ENCODE peak calls at places on chromosome 19, in ten cellular contexts. M, Q, V, F, K, Y, U, G, W and E are unnamed samples.

GRCh38 chr19:38152461-38153379 is 71.3 kb downstream of the DPF1 start:
- DNase-seq in V (no peak), W (peak), K (peak), Y (no peak), F (no peak), U (no peak), M (no peak), Q (no peak), G (no peak), E (no peak)

GRCh38 chr19:15288146-15288963 is 44.0 kb downstream of the BRD4 start:
- DNase-seq in Y (no peak), F (no peak), M (no peak), V (no peak), G (peak), K (no peak), Q (no peak), W (no peak), U (no peak), E (no peak)

GRCh38 chr19:21130097-21130775 is 11.6 kb upstream of the ZNF431 start:
- DNase-seq in G (no peak), Y (no peak), Q (no peak), K (no peak), U (no peak), W (peak), F (no peak), M (no peak), V (no peak), E (no peak)

GRCh38 chr19:19062454-19063182 is 1.2 kb upstream of the SLC25A42 start:
- DNase-seq in M (no peak), G (no peak), F (no peak), Q (peak), W (peak), V (no peak), K (no peak), Y (no peak), U (no peak), E (no peak)

GRCh38 chr19:38266981-38267597 is 2.7 kb downstream of the SPINT2 start:
- DNase-seq in K (no peak), M (no peak), G (no peak), Y (no peak), W (peak), Q (peak), V (no peak), F (no peak), U (no peak), E (no peak)

GRCh38 chr19:50317115-50317514 is 12.1 kb downstream of the KCNC3 start:
- DNase-seq in V (no peak), Y (no peak), M (no peak), G (peak), Q (no peak), K (no peak), W (no peak), U (no peak), F (no peak), E (no peak)

GRCh38 chr19:48842744-48843162 is 6.5 kb upstream of the HSD17B14 start:
- DNase-seq in W (peak), Y (no peak), F (no peak), U (no peak), G (no peak), V (no peak), K (no peak), M (no peak), Q (no peak), E (no peak)

GRCh38 chr19:35908010-35908441 is at the start of gene TYROBP:
- DNase-seq in G (peak), U (no peak), M (peak), K (no peak), V (no peak), W (no peak), Y (no peak), F (no peak), Q (no peak), E (no peak)

GRCh38 chr19:42131149-42132029 is 857 bp downstream of the POU2F2 start:
- DNase-seq in Y (no peak), Q (no peak), W (no peak), M (no peak), K (no peak), F (no peak), G (no peak), V (no peak), U (no peak), E (no peak)

GRCh38 chr19:2016041-2016807 is 710 bp upstream of the BTBD2 start:
- DNase-seq in F (no peak), W (peak), V (peak), U (peak), G (peak), M (peak), Y (peak), Q (peak), K (peak), E (peak)

GRCh38 chr19:1813837-1814217 is 1.8 kb upstream of the ATP8B3 start:
- DNase-seq in M (no peak), Y (no peak), W (no peak), K (no peak), Q (no peak), F (no peak), U (no peak), G (no peak), V (no peak), E (no peak)

GRCh38 chr19:2720777-2721569 is at the start of gene DIRAS1:
- DNase-seq in U (no peak), Y (no peak), Q (no peak), F (no peak), W (no peak), M (no peak), V (no peak), G (no peak), K (no peak), E (no peak)

GRCh38 chr19:17020823-17021222 is 5.8 kb downstream of the CPAMD8 start:
- DNase-seq in V (no peak), W (peak), U (no peak), G (no peak), Q (no peak), K (no peak), F (no peak), M (no peak), Y (no peak), E (no peak)

GRCh38 chr19:16649734-16650133 is 10.2 kb downstream of the SMIM7 start:
- DNase-seq in M (no peak), K (no peak), F (no peak), U (no peak), V (no peak), Y (no peak), Q (no peak), G (no peak), W (no peak), E (no peak)

GRCh38 chr19:49340069-49340864 is 5.1 kb downstream of the CD37 start:
- DNase-seq in Q (no peak), F (no peak), U (no peak), Y (no peak), V (peak), M (peak), G (peak), W (no peak), K (no peak), E (no peak)

GRCh38 chr19:45473366-45474190 is 5.8 kb downstream of the FOSB start:
- DNase-seq in U (no peak), G (no peak), W (no peak), Y (no peak), V (no peak), K (no peak), Q (no peak), M (no peak), F (peak), E (no peak)

GRCh38 chr19:30367001-30367400 is 5.2 kb upstream of the ZNF536 start:
- DNase-seq in K (no peak), M (no peak), Y (no peak), V (no peak), G (no peak), U (no peak), W (no peak), Q (no peak), F (no peak), E (no peak)

GRCh38 chr19:52722062-52723005 is 12.5 kb downstream of the ZNF611 start:
- DNase-seq in F (no peak), W (peak), G (no peak), Q (peak), M (no peak), V (no peak), U (peak), K (peak), Y (peak), E (peak)

GRCh38 chr19:51689751-51690358 is 3.3 kb upstream of the SPACA6 start:
- DNase-seq in F (no peak), V (no peak), K (no peak), W (no peak), M (peak), Y (no peak), G (peak), U (no peak), Q (no peak), E (no peak)

GRCh38 chr19:51690359-51691121 is 2.6 kb upstream of the SPACA6 start:
- DNase-seq in F (peak), K (no peak), Y (no peak), Q (peak), M (peak), G (peak), V (no peak), U (no peak), W (peak), E (peak)

GRCh38 chr19:51688665-51689571 is 4.2 kb upstream of the SPACA6 start:
- DNase-seq in Y (peak), M (peak), Q (peak), K (peak), U (peak), V (peak), G (peak), F (no peak), W (peak), E (peak)

GRCh38 chr19:51686171-51686570 is 7.0 kb upstream of the SPACA6 start:
- DNase-seq in G (no peak), Q (no peak), K (no peak), Y (no peak), M (no peak), F (no peak), U (no peak), W (no peak), V (no peak), E (no peak)

GRCh38 chr19:51687791-51688664 is 5.1 kb upstream of the SPACA6 start:
- DNase-seq in U (no peak), Y (no peak), M (peak), V (peak), W (peak), Q (no peak), G (peak), K (no peak), F (no peak), E (no peak)
- H3K4me3 ChIP-seq in U (peak), Y (peak), M (peak), V (peak), W (peak), Q (peak), G (no peak), K (peak), F (no peak), E (peak)

DNA sequence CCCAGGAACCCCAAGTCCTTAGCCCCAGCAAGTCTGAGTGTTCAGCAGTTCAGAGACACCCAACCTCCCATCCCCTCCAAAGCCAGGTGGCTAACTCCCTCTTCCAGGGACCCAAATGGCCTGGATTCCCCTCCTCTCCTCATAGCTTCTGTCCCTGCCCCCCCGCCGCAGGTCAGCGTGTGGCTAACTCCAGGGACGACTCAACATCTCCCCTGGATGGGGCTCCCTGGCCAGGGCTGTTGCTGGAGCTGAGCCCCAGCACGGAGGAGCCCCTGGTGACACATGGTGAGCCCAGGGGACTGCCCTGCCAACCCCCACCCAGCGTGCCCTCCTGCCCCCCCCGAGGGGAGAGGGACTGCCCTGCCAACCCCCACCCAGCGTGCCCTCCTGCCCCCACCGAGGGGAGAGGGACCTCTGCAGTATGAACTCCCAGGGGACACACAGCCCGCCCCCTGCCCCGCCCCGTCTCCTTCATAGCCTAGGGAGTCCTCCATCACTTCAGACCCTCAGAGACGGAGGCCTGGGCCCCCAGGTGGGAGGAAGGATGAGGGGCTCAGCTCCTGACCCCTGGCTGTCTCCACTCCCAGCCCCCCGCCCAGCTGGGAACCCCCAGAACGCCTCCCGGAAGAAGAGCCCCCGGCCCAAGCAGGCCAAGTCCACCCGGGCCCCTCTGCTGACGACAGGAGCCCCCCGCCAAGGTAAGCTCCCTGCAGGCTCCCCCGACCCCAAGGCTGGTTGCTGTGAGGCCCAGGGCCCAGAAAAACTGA is 1.7 kb downstream of the SSC5D start:
- DNase-seq in Q (no peak), W (no peak), M (no peak), V (no peak), U (no peak), Y (no peak), K (no peak), G (peak), F (no peak), E (no peak)
- H3K4me3 ChIP-seq in Q (no peak), W (no peak), M (no peak), V (peak), U (peak), Y (no peak), K (no peak), G (no peak), F (no peak), E (peak)

GRCh38 chr19:12163841-12164240 is 945 bp downstream of the ZNF136 start:
- DNase-seq in Q (no peak), Y (no peak), V (no peak), M (no peak), G (no peak), K (no peak), F (no peak), U (peak), W (peak), E (no peak)
- H3K4me3 ChIP-seq in Q (peak), Y (peak), V (peak), M (peak), G (no peak), K (peak), F (peak), U (peak), W (peak), E (peak)

GRCh38 chr19:33301011-33301899 is 1.1 kb downstream of the CEBPA start:
- DNase-seq in Q (no peak), U (no peak), F (no peak), Y (no peak), K (no peak), W (no peak), V (no peak), M (peak), G (peak), E (no peak)

GRCh38 chr19:33300016-33300981 is 2.0 kb downstream of the CEBPA start:
- DNase-seq in Q (no peak), V (no peak), K (no peak), G (peak), F (no peak), U (no peak), W (no peak), M (no peak), Y (no peak), E (no peak)

GRCh38 chr19:33298146-33298911 is 4.0 kb downstream of the CEBPA start:
- DNase-seq in V (no peak), G (peak), K (no peak), U (no peak), Q (no peak), Y (no peak), M (no peak), W (no peak), F (no peak), E (no peak)

GRCh38 chr19:33297401-33298145 is 4.8 kb downstream of the CEBPA start:
- DNase-seq in F (no peak), Y (no peak), U (no peak), M (no peak), K (no peak), Q (no peak), G (peak), W (no peak), V (no peak), E (no peak)

DNA sequence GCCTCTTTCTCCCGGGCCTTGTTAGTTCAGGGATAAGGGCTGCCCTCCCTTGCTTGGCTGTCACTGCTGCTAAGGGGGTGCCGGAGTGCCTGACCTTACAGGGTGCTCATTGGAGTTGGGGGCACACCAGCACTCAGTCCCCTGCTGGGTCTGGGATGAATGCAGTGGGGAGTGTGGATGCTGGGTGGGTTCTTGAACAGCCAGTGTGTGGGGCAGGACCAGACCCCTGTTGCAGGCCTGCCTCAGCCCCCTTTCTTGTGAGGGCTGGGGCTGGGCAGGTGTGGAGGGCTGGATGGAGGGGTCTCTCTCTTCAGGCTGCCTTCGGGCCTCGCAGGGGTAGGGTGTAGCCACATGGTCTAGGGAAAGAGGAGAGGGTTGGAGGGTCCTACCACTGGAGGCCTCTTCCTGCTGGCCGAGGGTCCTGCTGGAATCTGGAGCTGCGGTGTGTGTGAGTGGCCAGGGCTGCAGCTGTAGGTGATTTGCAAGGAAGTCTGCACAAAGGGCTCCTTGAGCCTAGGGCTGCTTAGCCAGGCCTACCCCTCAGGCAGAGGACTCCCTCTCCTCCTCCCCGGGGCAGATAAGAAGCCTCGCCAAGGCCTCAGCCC is 3.2 kb downstream of the CEBPA start:
- DNase-seq in V (no peak), F (no peak), Q (no peak), M (no peak), G (peak), K (no peak), Y (no peak), W (no peak), U (no peak), E (no peak)
- H3K4me3 ChIP-seq in V (no peak), F (no peak), Q (no peak), M (no peak), G (no peak), K (no peak), Y (no peak), W (no peak), U (no peak), E (no peak)

DNA sequence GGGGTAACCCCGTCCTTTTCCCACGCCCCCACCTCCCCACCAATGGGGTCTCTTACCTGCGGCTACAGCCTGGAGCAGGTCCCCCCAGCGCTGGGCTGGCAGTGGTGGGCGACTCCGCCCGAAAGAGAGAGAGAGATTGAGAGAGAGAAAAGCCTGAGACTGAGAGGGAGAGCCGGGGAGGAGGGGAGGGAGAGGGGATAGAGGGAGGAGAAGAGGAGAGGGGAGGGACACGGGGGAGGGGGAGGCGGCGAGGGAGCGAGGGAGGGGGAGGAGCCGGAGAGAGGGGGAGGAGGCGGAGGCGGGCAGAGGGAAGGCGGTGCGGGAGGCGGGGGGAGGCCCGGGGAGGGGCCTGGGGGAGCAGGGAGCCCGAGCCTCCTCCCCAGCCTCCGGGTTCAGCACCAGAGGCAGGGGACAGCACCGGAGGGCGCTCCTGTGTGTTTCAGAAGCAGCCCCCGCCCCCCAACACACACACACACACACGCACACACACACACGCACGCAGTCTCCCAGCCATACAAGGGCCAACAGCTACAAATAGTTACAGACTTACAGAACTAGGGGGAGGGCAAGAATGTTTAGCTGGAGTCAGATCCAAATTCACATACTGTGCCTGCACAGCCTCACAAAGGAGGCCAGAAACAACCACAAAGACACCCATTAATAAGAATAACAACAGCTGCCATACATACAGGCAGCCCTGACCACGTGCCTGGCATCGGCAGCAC is at the start of gene SLC8A2:
- DNase-seq in K (peak), W (peak), V (peak), M (peak), G (no peak), Q (peak), U (peak), Y (no peak), F (peak), E (peak)
- H3K4me3 ChIP-seq in K (no peak), W (no peak), V (peak), M (peak), G (no peak), Q (peak), U (no peak), Y (no peak), F (no peak), E (peak)

GRCh38 chr19:11291991-11292390 is 4.0 kb upstream of the TSPAN16 start:
- DNase-seq in W (no peak), U (no peak), Y (no peak), Q (no peak), F (no peak), K (no peak), M (no peak), V (no peak), G (no peak), E (no peak)

GRCh38 chr19:11295180-11295579 is 780 bp upstream of the TSPAN16 start:
- DNase-seq in Q (no peak), Y (no peak), U (no peak), W (no peak), M (no peak), K (no peak), V (no peak), F (no peak), G (no peak), E (no peak)

GRCh38 chr19:11295665-11296245 is at the start of gene TSPAN16:
- DNase-seq in Q (no peak), V (no peak), M (no peak), F (no peak), Y (no peak), W (no peak), U (no peak), G (no peak), K (no peak), E (no peak)

GRCh38 chr19:11291415-11291814 is 4.5 kb upstream of the TSPAN16 start:
- DNase-seq in Q (no peak), W (no peak), M (no peak), F (no peak), U (no peak), V (no peak), G (no peak), Y (no peak), K (no peak), E (no peak)

GRCh38 chr19:11293468-11294389 is 2.2 kb upstream of the TSPAN16 start:
- DNase-seq in Y (peak), F (peak), G (peak), U (peak), V (peak), W (peak), M (peak), Q (peak), K (peak), E (peak)
- H3K4me3 ChIP-seq in Y (peak), F (no peak), G (no peak), U (peak), V (peak), W (peak), M (no peak), Q (peak), K (peak), E (peak)

DNA sequence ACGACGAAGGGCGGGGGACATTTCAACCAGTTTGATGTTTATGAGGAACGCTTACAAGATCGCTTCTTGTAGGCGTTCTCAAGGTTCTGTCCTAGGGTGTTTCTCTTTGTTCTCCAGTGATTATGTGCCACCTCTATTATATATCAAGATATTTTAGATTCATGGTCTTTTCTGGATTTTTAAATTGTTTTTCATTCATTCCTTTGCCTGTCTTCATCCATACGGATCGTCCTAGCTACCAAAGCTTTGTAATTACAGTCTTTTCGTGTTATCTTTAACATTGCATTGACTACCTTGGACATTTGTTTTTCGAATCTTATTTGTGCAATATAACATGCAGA is 342 bp upstream of the EID2 start:
- DNase-seq in W (peak), V (no peak), U (no peak), G (no peak), Y (no peak), F (no peak), Q (no peak), K (no peak), M (no peak), E (no peak)
- H3K4me3 ChIP-seq in W (peak), V (peak), U (no peak), G (peak), Y (peak), F (peak), Q (peak), K (peak), M (peak), E (peak)